ENCODE peak calls at places on chromosomes 13 and 19, in eight cellular contexts. One of them, this sample, is unnamed.

GRCh38 chr13:26324294-26324693 is 70.4 kb downstream of the CDK8 start:
- DNase-seq in DND-41: no peak
- DNase-seq in upper lobe of right lung: no peak
- DNase-seq in IMR-90: no peak
- DNase-seq in psoas muscle: no peak
- DNase-seq in GM23248: no peak
- DNase-seq in CD8-positive, alpha-beta T cell: no peak
- DNase-seq in Peyer's patch: no peak
- DNase-seq in this sample: no peak

GRCh38 chr19:49064768-49065611 is at the start of gene NTF4:
- DNase-seq in GM23248: peak
- DNase-seq in DND-41: no peak
- DNase-seq in Peyer's patch: no peak
- DNase-seq in upper lobe of right lung: no peak
- DNase-seq in IMR-90: no peak
- DNase-seq in psoas muscle: peak
- DNase-seq in CD8-positive, alpha-beta T cell: no peak
- DNase-seq in this sample: no peak

GRCh38 chr19:33472696-33473624 is 48.6 kb downstream of the PEPD start:
- DNase-seq in upper lobe of right lung: peak
- DNase-seq in GM23248: peak
- DNase-seq in IMR-90: peak
- DNase-seq in CD8-positive, alpha-beta T cell: no peak
- DNase-seq in Peyer's patch: peak
- DNase-seq in psoas muscle: no peak
- DNase-seq in DND-41: no peak
- DNase-seq in this sample: peak

GRCh38 chr19:45591004-45591637 is 6.5 kb upstream of the OPA3 start:
- DNase-seq in upper lobe of right lung: peak
- DNase-seq in psoas muscle: peak
- DNase-seq in CD8-positive, alpha-beta T cell: no peak
- DNase-seq in DND-41: no peak
- DNase-seq in GM23248: peak
- DNase-seq in Peyer's patch: peak
- DNase-seq in IMR-90: peak
- DNase-seq in this sample: no peak

GRCh38 chr19:47321582-47321981 is 10.4 kb upstream of the C5AR2 start:
- DNase-seq in Peyer's patch: no peak
- DNase-seq in DND-41: no peak
- DNase-seq in GM23248: no peak
- DNase-seq in upper lobe of right lung: no peak
- DNase-seq in psoas muscle: no peak
- DNase-seq in IMR-90: no peak
- DNase-seq in CD8-positive, alpha-beta T cell: no peak
- DNase-seq in this sample: no peak

GRCh38 chr19:49874503-49875157 is 2.5 kb downstream of the AKT1S1 start:
- DNase-seq in Peyer's patch: no peak
- DNase-seq in upper lobe of right lung: no peak
- DNase-seq in psoas muscle: no peak
- DNase-seq in IMR-90: no peak
- DNase-seq in GM23248: no peak
- DNase-seq in CD8-positive, alpha-beta T cell: no peak
- DNase-seq in DND-41: no peak
- DNase-seq in this sample: peak

GRCh38 chr13:93004919-93005318 is 221.7 kb upstream of the GPC6 start:
- DNase-seq in Peyer's patch: no peak
- DNase-seq in GM23248: peak
- DNase-seq in CD8-positive, alpha-beta T cell: no peak
- DNase-seq in DND-41: no peak
- DNase-seq in upper lobe of right lung: no peak
- DNase-seq in psoas muscle: no peak
- DNase-seq in IMR-90: peak
- DNase-seq in this sample: no peak

GRCh38 chr13:110116072-110116487 is 190.9 kb downstream of the COL4A1 start:
- DNase-seq in Peyer's patch: peak
- DNase-seq in psoas muscle: peak
- DNase-seq in DND-41: peak
- DNase-seq in IMR-90: peak
- DNase-seq in upper lobe of right lung: peak
- DNase-seq in CD8-positive, alpha-beta T cell: peak
- DNase-seq in GM23248: peak
- DNase-seq in this sample: no peak

GRCh38 chr13:103694033-103694432 is 627.8 kb upstream of the SLC10A2 start:
- DNase-seq in CD8-positive, alpha-beta T cell: no peak
- DNase-seq in GM23248: no peak
- DNase-seq in DND-41: no peak
- DNase-seq in upper lobe of right lung: no peak
- DNase-seq in Peyer's patch: no peak
- DNase-seq in IMR-90: no peak
- DNase-seq in psoas muscle: no peak
- DNase-seq in this sample: no peak

GRCh38 chr13:27177852-27178251 is 6.2 kb upstream of the USP12 start:
- DNase-seq in psoas muscle: no peak
- DNase-seq in GM23248: no peak
- DNase-seq in CD8-positive, alpha-beta T cell: no peak
- DNase-seq in IMR-90: no peak
- DNase-seq in Peyer's patch: no peak
- DNase-seq in upper lobe of right lung: no peak
- DNase-seq in DND-41: no peak
- DNase-seq in this sample: no peak

GRCh38 chr13:113419531-113420183 is 33.6 kb downstream of the ADPRHL1 start:
- DNase-seq in GM23248: no peak
- DNase-seq in upper lobe of right lung: no peak
- DNase-seq in IMR-90: no peak
- DNase-seq in DND-41: no peak
- DNase-seq in Peyer's patch: no peak
- DNase-seq in CD8-positive, alpha-beta T cell: no peak
- DNase-seq in psoas muscle: no peak
- DNase-seq in this sample: no peak

GRCh38 chr13:64817721-64818120 is 2412.4 kb downstream of the PCDH9 start:
- DNase-seq in Peyer's patch: no peak
- DNase-seq in GM23248: peak
- DNase-seq in DND-41: no peak
- DNase-seq in upper lobe of right lung: no peak
- DNase-seq in psoas muscle: no peak
- DNase-seq in CD8-positive, alpha-beta T cell: no peak
- DNase-seq in IMR-90: peak
- DNase-seq in this sample: no peak

GRCh38 chr19:33471111-33471996 is 50.2 kb downstream of the PEPD start:
- DNase-seq in upper lobe of right lung: peak
- DNase-seq in DND-41: no peak
- DNase-seq in psoas muscle: no peak
- DNase-seq in IMR-90: no peak
- DNase-seq in CD8-positive, alpha-beta T cell: no peak
- DNase-seq in GM23248: no peak
- DNase-seq in Peyer's patch: no peak
- DNase-seq in this sample: no peak

GRCh38 chr13:33934936-33935510 is 117.1 kb downstream of the RFC3 start:
- DNase-seq in DND-41: no peak
- DNase-seq in upper lobe of right lung: no peak
- DNase-seq in psoas muscle: no peak
- DNase-seq in IMR-90: no peak
- DNase-seq in GM23248: no peak
- DNase-seq in Peyer's patch: no peak
- DNase-seq in CD8-positive, alpha-beta T cell: no peak
- DNase-seq in this sample: no peak

GRCh38 chr13:36515466-36515865 is 83.2 kb downstream of the CCNA1 start:
- DNase-seq in CD8-positive, alpha-beta T cell: no peak
- DNase-seq in DND-41: no peak
- DNase-seq in Peyer's patch: no peak
- DNase-seq in GM23248: no peak
- DNase-seq in psoas muscle: no peak
- DNase-seq in upper lobe of right lung: no peak
- DNase-seq in IMR-90: no peak
- DNase-seq in this sample: no peak

GRCh38 chr13:103273825-103274224 is 207.6 kb upstream of the SLC10A2 start:
- DNase-seq in IMR-90: no peak
- DNase-seq in psoas muscle: no peak
- DNase-seq in CD8-positive, alpha-beta T cell: no peak
- DNase-seq in upper lobe of right lung: no peak
- DNase-seq in GM23248: no peak
- DNase-seq in DND-41: no peak
- DNase-seq in Peyer's patch: no peak
- DNase-seq in this sample: no peak

GRCh38 chr19:1773173-1773572 is 19.9 kb downstream of the ONECUT3 start:
- DNase-seq in Peyer's patch: peak
- DNase-seq in IMR-90: no peak
- DNase-seq in GM23248: peak
- DNase-seq in DND-41: no peak
- DNase-seq in upper lobe of right lung: no peak
- DNase-seq in CD8-positive, alpha-beta T cell: no peak
- DNase-seq in psoas muscle: no peak
- DNase-seq in this sample: peak

GRCh38 chr13:96075953-96076543 is 13.9 kb upstream of the HS6ST3 start:
- DNase-seq in IMR-90: peak
- DNase-seq in psoas muscle: no peak
- DNase-seq in GM23248: peak
- DNase-seq in Peyer's patch: no peak
- DNase-seq in DND-41: no peak
- DNase-seq in upper lobe of right lung: no peak
- DNase-seq in CD8-positive, alpha-beta T cell: no peak
- DNase-seq in this sample: no peak
- H3K27ac ChIP-seq in IMR-90: no peak
- H3K27ac ChIP-seq in psoas muscle: no peak
- H3K27ac ChIP-seq in GM23248: no peak
- H3K27ac ChIP-seq in Peyer's patch: no peak
- H3K27ac ChIP-seq in DND-41: no peak
- H3K27ac ChIP-seq in upper lobe of right lung: no peak
- H3K27ac ChIP-seq in CD8-positive, alpha-beta T cell: no peak
- H3K27ac ChIP-seq in this sample: no peak

GRCh38 chr13:95129004-95129403 is 172.2 kb downstream of the ABCC4 start:
- DNase-seq in psoas muscle: no peak
- DNase-seq in Peyer's patch: no peak
- DNase-seq in DND-41: no peak
- DNase-seq in CD8-positive, alpha-beta T cell: no peak
- DNase-seq in GM23248: no peak
- DNase-seq in upper lobe of right lung: no peak
- DNase-seq in IMR-90: no peak
- DNase-seq in this sample: no peak

GRCh38 chr13:95133498-95133897 is 167.8 kb downstream of the ABCC4 start:
- DNase-seq in CD8-positive, alpha-beta T cell: no peak
- DNase-seq in DND-41: no peak
- DNase-seq in IMR-90: no peak
- DNase-seq in psoas muscle: no peak
- DNase-seq in upper lobe of right lung: no peak
- DNase-seq in Peyer's patch: no peak
- DNase-seq in GM23248: no peak
- DNase-seq in this sample: no peak

GRCh38 chr13:95123726-95124125 is 177.5 kb downstream of the ABCC4 start:
- DNase-seq in upper lobe of right lung: no peak
- DNase-seq in psoas muscle: no peak
- DNase-seq in GM23248: no peak
- DNase-seq in Peyer's patch: no peak
- DNase-seq in IMR-90: no peak
- DNase-seq in CD8-positive, alpha-beta T cell: no peak
- DNase-seq in DND-41: no peak
- DNase-seq in this sample: no peak

GRCh38 chr13:95124959-95125358 is 176.3 kb downstream of the ABCC4 start:
- DNase-seq in Peyer's patch: no peak
- DNase-seq in DND-41: no peak
- DNase-seq in GM23248: no peak
- DNase-seq in CD8-positive, alpha-beta T cell: no peak
- DNase-seq in upper lobe of right lung: no peak
- DNase-seq in psoas muscle: no peak
- DNase-seq in IMR-90: no peak
- DNase-seq in this sample: no peak

DNA sequence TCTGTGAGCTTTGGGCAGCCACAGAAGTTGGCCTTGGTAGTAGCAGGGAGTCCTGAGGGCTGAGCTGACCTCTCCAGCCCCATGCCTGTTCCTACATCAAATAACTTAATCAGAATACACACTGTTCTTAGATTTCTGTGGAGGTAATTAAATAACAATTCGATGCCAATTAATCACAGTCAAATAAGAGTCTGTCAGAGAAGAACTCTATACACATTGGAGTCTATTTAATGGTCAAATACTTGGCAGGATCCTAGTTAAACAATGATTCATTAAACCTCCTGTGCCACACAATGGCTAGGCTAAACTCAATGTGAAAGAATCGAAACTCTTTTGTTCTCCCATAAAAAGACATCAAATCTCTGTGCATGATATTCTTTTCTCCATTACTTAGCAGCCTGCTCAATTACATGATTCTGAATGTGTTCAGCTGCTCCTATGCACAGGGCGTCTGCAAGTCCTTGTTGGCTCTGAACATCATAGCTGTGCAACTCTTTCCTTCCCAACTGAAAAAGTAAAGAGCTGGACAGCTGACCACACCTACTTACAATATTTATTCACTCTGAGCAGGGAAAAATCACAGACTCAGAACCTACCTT is 173.1 kb downstream of the ABCC4 start:
- DNase-seq in CD8-positive, alpha-beta T cell: no peak
- DNase-seq in psoas muscle: no peak
- DNase-seq in DND-41: no peak
- DNase-seq in IMR-90: no peak
- DNase-seq in upper lobe of right lung: no peak
- DNase-seq in GM23248: no peak
- DNase-seq in Peyer's patch: no peak
- DNase-seq in this sample: no peak
- H3K27ac ChIP-seq in CD8-positive, alpha-beta T cell: no peak
- H3K27ac ChIP-seq in psoas muscle: no peak
- H3K27ac ChIP-seq in DND-41: no peak
- H3K27ac ChIP-seq in IMR-90: no peak
- H3K27ac ChIP-seq in upper lobe of right lung: no peak
- H3K27ac ChIP-seq in GM23248: no peak
- H3K27ac ChIP-seq in Peyer's patch: no peak
- H3K27ac ChIP-seq in this sample: peak

GRCh38 chr19:6772866-6773322 is 386 bp downstream of the VAV1 start:
- DNase-seq in CD8-positive, alpha-beta T cell: no peak
- DNase-seq in GM23248: no peak
- DNase-seq in upper lobe of right lung: no peak
- DNase-seq in Peyer's patch: no peak
- DNase-seq in psoas muscle: no peak
- DNase-seq in IMR-90: no peak
- DNase-seq in DND-41: no peak
- DNase-seq in this sample: no peak
- H3K27ac ChIP-seq in CD8-positive, alpha-beta T cell: peak
- H3K27ac ChIP-seq in GM23248: no peak
- H3K27ac ChIP-seq in upper lobe of right lung: peak
- H3K27ac ChIP-seq in Peyer's patch: peak
- H3K27ac ChIP-seq in psoas muscle: no peak
- H3K27ac ChIP-seq in IMR-90: no peak
- H3K27ac ChIP-seq in DND-41: peak
- H3K27ac ChIP-seq in this sample: no peak

DNA sequence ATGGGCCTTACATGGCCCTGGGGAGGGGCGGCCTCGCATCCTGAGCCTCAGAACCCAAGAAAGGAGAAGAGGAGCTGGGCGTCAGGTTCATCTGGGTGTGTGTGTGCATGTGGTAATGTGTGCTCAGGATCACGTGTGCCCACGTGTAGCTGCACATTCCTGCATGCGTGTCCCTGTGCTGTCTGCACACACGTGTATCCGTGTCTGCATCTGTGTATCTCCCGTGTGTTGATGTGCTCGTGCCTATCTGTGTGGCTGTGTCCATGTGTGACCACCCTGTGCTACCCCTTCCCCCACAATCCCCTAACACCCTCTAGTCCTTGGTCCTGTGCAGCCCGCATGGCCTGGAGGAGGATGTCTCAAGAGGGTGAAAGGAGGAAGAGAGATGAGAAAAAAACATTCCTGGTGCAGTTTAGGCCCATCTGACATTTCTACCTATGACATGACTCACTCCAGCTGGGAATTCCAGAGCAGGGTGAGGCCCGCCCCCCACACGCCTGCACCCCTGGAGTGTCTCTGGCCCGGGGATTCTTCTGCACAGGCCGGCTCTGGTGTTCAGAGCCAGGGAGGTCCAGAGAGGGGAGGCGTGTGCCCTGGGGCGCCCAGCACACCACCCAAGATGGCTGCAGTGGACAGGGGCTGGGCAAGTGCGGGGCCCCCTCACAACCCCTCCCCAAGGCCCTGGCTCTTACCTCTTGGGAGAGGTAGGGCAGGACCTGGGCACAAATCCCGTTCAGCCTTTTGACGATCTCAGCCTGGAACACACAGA is 7.1 kb downstream of the TLE5 start:
- DNase-seq in Peyer's patch: no peak
- DNase-seq in upper lobe of right lung: no peak
- DNase-seq in DND-41: no peak
- DNase-seq in psoas muscle: no peak
- DNase-seq in CD8-positive, alpha-beta T cell: no peak
- DNase-seq in GM23248: no peak
- DNase-seq in IMR-90: peak
- DNase-seq in this sample: peak
- H3K27ac ChIP-seq in Peyer's patch: peak
- H3K27ac ChIP-seq in upper lobe of right lung: no peak
- H3K27ac ChIP-seq in DND-41: peak
- H3K27ac ChIP-seq in psoas muscle: peak
- H3K27ac ChIP-seq in CD8-positive, alpha-beta T cell: no peak
- H3K27ac ChIP-seq in GM23248: no peak
- H3K27ac ChIP-seq in IMR-90: no peak
- H3K27ac ChIP-seq in this sample: peak

This sample was measured in epithelial cell of prostate.